ENCODE peak calls at places on chromosome 1, in five cellular contexts. K is K562, Z is endothelial cell of umbilical vein, Q is stomach, B is upper lobe of left lung. S is an unnamed sample.

GRCh38 chr1:198556969-198557368 is 16.5 kb upstream of the ATP6V1G3 start:
- DNase-seq in K (no peak), Z (no peak), Q (peak; percentile 26), B (peak; percentile 4), S (no peak)

GRCh38 chr1:147891088-147891487 is 11.5 kb upstream of the GJA8 start:
- DNase-seq in K (no peak), Z (no peak), Q (no peak), B (no peak), S (no peak)

GRCh38 chr1:93758842-93759515 is 77.3 kb upstream of the BCAR3 start:
- DNase-seq in K (no peak), Z (peak; percentile 15), Q (no peak), B (no peak), S (no peak)

GRCh38 chr1:167717351-167717750 is 4.4 kb upstream of the MPZL1 start:
- DNase-seq in K (no peak), Z (no peak), Q (no peak), B (no peak), S (no peak)

GRCh38 chr1:240666548-240667198 is 54.7 kb upstream of the GREM2 start:
- DNase-seq in K (no peak), Z (no peak), Q (no peak), B (no peak), S (no peak)

GRCh38 chr1:184686540-184686939 is 68.1 kb downstream of the EDEM3 start:
- DNase-seq in K (no peak), Z (peak; percentile 13), Q (no peak), B (no peak), S (no peak)

GRCh38 chr1:198244772-198245171 is 88.0 kb downstream of the NEK7 start:
- DNase-seq in K (no peak), Z (no peak), Q (no peak), B (no peak), S (no peak)

GRCh38 chr1:9877962-9878361 is 32.1 kb downstream of the CTNNBIP1 start:
- DNase-seq in K (no peak), Z (no peak), Q (peak; percentile 67), B (no peak), S (no peak)

GRCh38 chr1:83798965-83799364 is 200.0 kb downstream of the TTLL7 start:
- DNase-seq in K (no peak), Z (no peak), Q (no peak), B (no peak), S (no peak)

GRCh38 chr1:240946926-240947325 is 335.0 kb upstream of the GREM2 start:
- DNase-seq in K (peak; percentile 22), Z (peak; percentile 52), Q (no peak), B (no peak), S (peak; percentile 14)

GRCh38 chr1:162696286-162696862 is 64.1 kb downstream of the DDR2 start:
- DNase-seq in K (no peak), Z (peak; percentile 92), Q (peak; percentile 60), B (peak; percentile 17), S (peak; percentile 89)

GRCh38 chr1:215076312-215076711 is 6.2 kb upstream of the KCNK2 start:
- DNase-seq in K (no peak), Z (peak; percentile 26), Q (no peak), B (no peak), S (no peak)

GRCh38 chr1:10555635-10556429 is 81.1 kb downstream of the PEX14 start:
- DNase-seq in K (no peak), Z (no peak), Q (no peak), B (peak; percentile 64), S (peak; percentile 30)

GRCh38 chr1:45328680-45329079 is 2.0 kb downstream of the HPDL start:
- DNase-seq in K (peak; percentile 7), Z (no peak), Q (no peak), B (no peak), S (no peak)

GRCh38 chr1:30407030-30407861 is 316.1 kb downstream of the MATN1 start:
- DNase-seq in K (no peak), Z (no peak), Q (peak; percentile 17), B (no peak), S (no peak)

GRCh38 chr1:46615735-46616134 is 876 bp downstream of the MOB3C start:
- DNase-seq in K (peak; percentile 26), Z (no peak), Q (no peak), B (no peak), S (no peak)

GRCh38 chr1:19310061-19310460 is 1.9 kb downstream of the AKR7A2 start:
- DNase-seq in K (no peak), Z (no peak), Q (no peak), B (no peak), S (no peak)

GRCh38 chr1:175427625-175428024 is 235.0 kb upstream of the KIAA0040 start:
- DNase-seq in K (no peak), Z (no peak), Q (no peak), B (no peak), S (no peak)

GRCh38 chr1:56065729-56066128 is 513.6 kb downstream of the PLPP3 start:
- DNase-seq in K (no peak), Z (no peak), Q (no peak), B (no peak), S (no peak)

GRCh38 chr1:99503276-99503747 is 142.6 kb upstream of the PALMD start:
- DNase-seq in K (peak; percentile 12), Z (no peak), Q (no peak), B (no peak), S (no peak)

GRCh38 chr1:205144751-205145150 is 23.0 kb upstream of the RBBP5 start:
- DNase-seq in K (no peak), Z (peak; percentile 74), Q (no peak), B (no peak), S (no peak)

GRCh38 chr1:101137144-101138126 is 99.4 kb upstream of the S1PR1 start:
- DNase-seq in K (no peak), Z (peak; percentile 24), Q (no peak), B (no peak), S (no peak)

GRCh38 chr1:213481395-213481794 is 430.4 kb downstream of the RPS6KC1 start:
- DNase-seq in K (no peak), Z (no peak), Q (no peak), B (no peak), S (no peak)

GRCh38 chr1:236947794-236948193 is 56.4 kb downstream of the MT1HL1 start:
- DNase-seq in K (no peak), Z (no peak), Q (no peak), B (no peak), S (no peak)

GRCh38 chr1:113871597-113872113 is at the start of gene PTPN22:
- DNase-seq in K (no peak), Z (no peak), Q (peak; percentile 50), B (no peak), S (peak; percentile 6)

GRCh38 chr1:248850124-248850523 is 8.8 kb downstream of the ZNF692 start:
- DNase-seq in K (no peak), Z (no peak), Q (no peak), B (no peak), S (no peak)

GRCh38 chr1:63946866-63947491 is 173.2 kb downstream of the ROR1 start:
- DNase-seq in K (no peak), Z (peak; percentile 17), Q (peak; percentile 66), B (peak; percentile 25), S (no peak)

GRCh38 chr1:183247484-183247883 is 61.4 kb downstream of the LAMC2 start:
- DNase-seq in K (no peak), Z (no peak), Q (no peak), B (no peak), S (no peak)

GRCh38 chr1:983736-984475 is 2.0 kb upstream of the PERM1 start:
- DNase-seq in K (peak; percentile 89), Z (no peak), Q (peak; percentile 53), B (peak; percentile 90), S (no peak)

GRCh38 chr1:214621178-214621577 is 18.2 kb downstream of the CENPF start:
- DNase-seq in K (no peak), Z (no peak), Q (no peak), B (no peak), S (no peak)

GRCh38 chr1:51667556-51667955 is 50.7 kb downstream of the OSBPL9 start:
- DNase-seq in K (no peak), Z (no peak), Q (no peak), B (no peak), S (no peak)

GRCh38 chr1:51671527-51672325 is 54.8 kb downstream of the OSBPL9 start:
- DNase-seq in K (peak; percentile 15), Z (peak; percentile 95), Q (no peak), B (no peak), S (no peak)

GRCh38 chr1:51666463-51666862 is 49.6 kb downstream of the OSBPL9 start:
- DNase-seq in K (no peak), Z (no peak), Q (no peak), B (no peak), S (no peak)

GRCh38 chr1:51673279-51673678 is 56.4 kb downstream of the OSBPL9 start:
- DNase-seq in K (no peak), Z (peak; percentile 12), Q (no peak), B (no peak), S (no peak)

DNA sequence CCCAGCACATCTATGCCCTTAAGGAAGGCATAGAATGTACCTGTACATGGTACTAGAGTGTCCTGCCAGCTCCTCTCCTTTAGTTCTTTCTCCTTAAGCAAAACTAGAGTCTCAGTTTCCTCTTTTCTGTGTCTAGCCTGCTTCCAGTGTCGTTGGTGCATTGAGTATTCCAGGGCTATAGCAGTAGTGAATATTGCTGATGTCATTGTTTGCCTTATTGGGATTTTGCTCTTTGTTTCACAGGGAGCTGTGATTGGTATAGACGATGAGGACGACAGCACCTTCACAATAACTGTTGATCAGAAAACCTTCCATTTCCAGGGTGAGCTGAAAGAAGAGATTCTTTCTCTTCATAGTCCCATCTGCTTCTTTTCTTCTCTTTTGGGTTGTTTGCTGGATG is 52.3 kb downstream of the OSBPL9 start:
- DNase-seq in K (no peak), Z (peak; percentile 9), Q (no peak), B (no peak), S (no peak)
- H3K27ac ChIP-seq in K (no peak overlapping the region), Z (no peak overlapping the region), Q (no peak overlapping the region), B (no peak overlapping the region), S (no peak overlapping the region)

GRCh38 chr1:202159534-202160371 is 649 bp downstream of the PTPN7 start:
- DNase-seq in K (peak; percentile 58), Z (no peak), Q (no peak), B (no peak), S (no peak)
- TF ChIP-seq POLR2A in K (peak; percentile 84), Z (no peak), Q (no peak), B (no peak), S (no peak)

DNA sequence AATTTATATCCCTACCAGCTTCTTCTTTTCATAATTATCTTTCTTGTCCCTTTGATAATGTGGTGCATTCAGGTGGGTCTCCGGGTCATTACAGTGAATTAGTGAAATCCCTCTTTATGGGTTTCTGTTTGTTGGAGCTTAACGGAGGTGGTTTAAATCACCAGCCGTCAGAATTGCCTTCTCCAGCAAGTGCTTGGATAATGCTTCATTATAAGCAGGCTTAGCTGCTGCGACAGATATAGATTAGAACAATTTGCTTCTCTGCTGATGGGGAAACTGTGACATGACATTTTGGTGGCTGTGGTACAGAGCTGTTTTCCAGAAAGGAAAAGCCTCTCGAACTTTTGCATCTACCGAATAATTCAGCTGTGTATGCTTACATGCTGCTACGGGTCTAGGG is 56.9 kb downstream of the KAZN start:
- DNase-seq in K (no peak), Z (no peak), Q (no peak), B (no peak), S (no peak)
- TF ChIP-seq POLR2AphosphoS5 in K (no peak), Z (no peak), Q (no peak), B (no peak), S (no peak)

DNA sequence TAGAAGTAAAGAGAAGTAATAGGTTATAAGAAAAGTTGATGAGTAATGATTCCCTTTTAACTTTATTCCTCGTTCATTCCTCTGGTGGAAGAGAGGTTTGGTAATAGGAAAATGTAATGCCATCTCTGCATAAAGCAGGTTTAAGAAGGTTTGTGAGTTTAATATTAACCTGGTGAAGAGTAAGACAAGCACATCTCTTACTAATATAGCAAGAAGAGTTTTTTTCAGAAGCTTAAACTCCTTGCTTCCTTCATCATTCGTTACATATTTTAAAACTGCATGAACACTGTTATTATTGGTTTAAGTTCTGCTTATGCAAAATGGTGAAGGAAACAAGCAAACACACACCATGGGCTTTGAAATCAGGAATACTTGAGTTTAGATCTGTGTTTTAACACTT is 9.2 kb upstream of the PLA2G4A start:
- DNase-seq in K (no peak), Z (no peak), Q (no peak), B (no peak), S (no peak)
- H3K27ac ChIP-seq in K (no peak overlapping the region), Z (no peak overlapping the region), Q (no peak overlapping the region), B (no peak overlapping the region), S (no peak overlapping the region)